ENCODE peak calls at places on chromosome 22, in seven cellular contexts. C is lower lobe of right lung, Y is SK-N-SH, X is WERI-Rb-1, A is Peyer's patch, L is GM23248, N is psoas muscle. G is an unnamed sample. For H3K27me3, the result is how much of the 10 kb centered on the place peaks cover.

GRCh38 chr22:37419916-37420655 is 7.2 kb downstream of the ELFN2 start:
- DNase-seq in C (no peak), Y (peak), X (no peak), A (peak), L (peak), N (no peak), G (no peak)

GRCh38 chr22:37186228-37186996 is 1.6 kb downstream of the C1QTNF6 start:
- DNase-seq in C (peak), Y (peak), X (no peak), A (peak), L (peak), N (peak), G (no peak)

GRCh38 chr22:21797444-21798221 is 62.0 kb upstream of the YPEL1 start:
- DNase-seq in C (no peak), Y (no peak), X (no peak), A (no peak), L (no peak), N (no peak), G (no peak)

GRCh38 chr22:41681616-41682015 is 7.1 kb downstream of the SNU13 start:
- DNase-seq in C (no peak), Y (no peak), X (no peak), A (no peak), L (peak), N (no peak), G (no peak)

GRCh38 chr22:41124086-41124485 is 31.7 kb downstream of the EP300 start:
- DNase-seq in C (no peak), Y (no peak), X (no peak), A (no peak), L (no peak), N (no peak), G (no peak)

GRCh38 chr22:29603358-29604191 is at the start of gene NF2:
- DNase-seq in C (peak), Y (peak), X (peak), A (peak), L (peak), N (peak), G (peak)

GRCh38 chr22:46726986-46727317 is 11.1 kb downstream of the CERK start:
- DNase-seq in C (no peak), Y (no peak), X (no peak), A (no peak), L (no peak), N (no peak), G (no peak)

GRCh38 chr22:22576244-22576988 is 17.4 kb upstream of the PRAME start:
- DNase-seq in C (no peak), Y (peak), X (peak), A (peak), L (peak), N (peak), G (peak)

GRCh38 chr22:47808236-47808845 is 1045.9 kb downstream of the TBC1D22A start:
- DNase-seq in C (no peak), Y (no peak), X (no peak), A (no peak), L (no peak), N (no peak), G (no peak)

GRCh38 chr22:47805394-47805935 is 1043.0 kb downstream of the TBC1D22A start:
- DNase-seq in C (no peak), Y (no peak), X (no peak), A (no peak), L (no peak), N (no peak), G (no peak)

GRCh38 chr22:47808886-47809620 is 1046.6 kb downstream of the TBC1D22A start:
- DNase-seq in C (no peak), Y (no peak), X (no peak), A (no peak), L (no peak), N (no peak), G (no peak)

GRCh38 chr22:47807506-47807905 is 1045.1 kb downstream of the TBC1D22A start:
- DNase-seq in C (no peak), Y (no peak), X (no peak), A (no peak), L (no peak), N (no peak), G (no peak)

GRCh38 chr22:47806894-47807293 is 1044.4 kb downstream of the TBC1D22A start:
- DNase-seq in C (no peak), Y (no peak), X (no peak), A (no peak), L (no peak), N (no peak), G (no peak)
- H3K27me3 ChIP-seq in C (under half), Y (under half), X (under half), A (under half), L (under half), N (under half), G (under half)

GRCh38 chr22:32852346-32853251 is 51.1 kb downstream of the TIMP3 start:
- DNase-seq in C (no peak), Y (peak), X (no peak), A (no peak), L (no peak), N (peak), G (peak)

GRCh38 chr22:32853662-32854061 is 52.2 kb downstream of the TIMP3 start:
- DNase-seq in C (no peak), Y (no peak), X (no peak), A (no peak), L (no peak), N (no peak), G (no peak)

GRCh38 chr22:32855023-32855756 is 53.7 kb downstream of the TIMP3 start:
- DNase-seq in C (no peak), Y (no peak), X (no peak), A (no peak), L (peak), N (no peak), G (no peak)

GRCh38 chr22:32850591-32851517 is 49.3 kb downstream of the TIMP3 start:
- DNase-seq in C (no peak), Y (no peak), X (no peak), A (no peak), L (peak), N (peak), G (peak)

GRCh38 chr22:32854351-32854804 is 52.9 kb downstream of the TIMP3 start:
- DNase-seq in C (no peak), Y (no peak), X (no peak), A (no peak), L (peak), N (no peak), G (no peak)
- H3K27me3 ChIP-seq in C (under half), Y (under half), X (under half), A (under half), L (under half), N (under half), G (under half)

GRCh38 chr22:49373289-49373666 is 454.4 kb downstream of the BRD1 start:
- DNase-seq in C (no peak), Y (no peak), X (no peak), A (no peak), L (no peak), N (no peak), G (no peak)

GRCh38 chr22:49372530-49373288 is 455.0 kb downstream of the BRD1 start:
- DNase-seq in C (no peak), Y (peak), X (peak), A (no peak), L (peak), N (no peak), G (no peak)

GRCh38 chr22:49370841-49371301 is 456.8 kb downstream of the BRD1 start:
- DNase-seq in C (peak), Y (no peak), X (no peak), A (no peak), L (no peak), N (no peak), G (no peak)

GRCh38 chr22:49371325-49372110 is 456.2 kb downstream of the BRD1 start:
- DNase-seq in C (peak), Y (no peak), X (no peak), A (no peak), L (no peak), N (no peak), G (no peak)

DNA sequence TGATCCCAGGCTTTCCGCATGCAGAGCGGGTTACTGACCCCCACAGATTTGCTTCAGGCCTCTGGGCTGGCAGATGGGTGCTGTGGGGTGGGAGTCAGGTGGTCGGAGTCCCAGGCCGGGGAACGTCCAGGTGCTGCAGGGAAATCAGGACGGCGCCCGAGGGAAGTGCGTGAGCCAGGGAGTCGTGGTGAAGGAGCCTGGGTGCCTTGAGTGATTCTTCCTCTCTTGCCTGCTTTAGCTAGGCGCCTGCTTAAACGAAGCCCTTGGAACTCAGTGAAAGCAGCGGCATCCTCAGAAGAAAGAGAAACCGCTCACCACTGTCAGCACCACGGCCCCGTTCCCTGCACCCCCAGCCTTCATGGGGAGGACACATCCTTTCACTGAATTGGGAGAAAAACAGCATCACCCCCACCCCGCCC is 455.6 kb downstream of the BRD1 start:
- DNase-seq in C (peak), Y (no peak), X (no peak), A (no peak), L (no peak), N (no peak), G (no peak)
- H3K27me3 ChIP-seq in C (half or more), Y (under half), X (under half), A (under half), L (under half), N (under half), G (under half)

GRCh38 chr22:49694462-49695260 is 133.0 kb downstream of the BRD1 start:
- DNase-seq in C (no peak), Y (no peak), X (no peak), A (no peak), L (no peak), N (no peak), G (no peak)
- H3K27me3 ChIP-seq in C (under half), Y (under half), X (under half), A (under half), L (under half), N (under half), G (under half)

GRCh38 chr22:39917091-39917703 is 16.3 kb downstream of the GRAP2 start:
- DNase-seq in C (no peak), Y (no peak), X (peak), A (no peak), L (no peak), N (no peak), G (no peak)
- H3K27me3 ChIP-seq in C (half or more), Y (under half), X (under half), A (under half), L (under half), N (under half), G (under half)

DNA sequence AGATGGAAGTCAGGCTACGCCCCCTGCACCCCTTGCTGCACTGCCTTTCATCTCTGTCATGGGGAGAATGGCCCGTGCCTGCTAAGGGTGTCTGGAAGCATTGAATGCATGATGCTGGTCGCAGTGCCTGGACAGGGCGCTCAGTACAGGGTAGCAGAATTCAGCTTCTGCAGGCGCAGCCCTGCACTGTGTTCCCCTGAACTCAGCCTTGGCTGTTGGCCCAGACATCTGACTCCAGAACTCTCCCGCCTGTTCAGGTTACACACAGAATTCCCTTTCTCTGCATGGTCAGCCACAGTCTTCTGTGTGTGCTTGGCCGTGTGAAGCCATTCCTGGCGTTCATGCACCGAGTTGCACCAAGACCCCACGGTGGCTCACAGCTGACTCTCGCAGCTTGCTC is 55.4 kb downstream of the MPPED1 start:
- DNase-seq in C (no peak), Y (no peak), X (no peak), A (no peak), L (no peak), N (no peak), G (no peak)
- H3K27me3 ChIP-seq in C (under half), Y (under half), X (under half), A (under half), L (under half), N (under half), G (under half)

DNA sequence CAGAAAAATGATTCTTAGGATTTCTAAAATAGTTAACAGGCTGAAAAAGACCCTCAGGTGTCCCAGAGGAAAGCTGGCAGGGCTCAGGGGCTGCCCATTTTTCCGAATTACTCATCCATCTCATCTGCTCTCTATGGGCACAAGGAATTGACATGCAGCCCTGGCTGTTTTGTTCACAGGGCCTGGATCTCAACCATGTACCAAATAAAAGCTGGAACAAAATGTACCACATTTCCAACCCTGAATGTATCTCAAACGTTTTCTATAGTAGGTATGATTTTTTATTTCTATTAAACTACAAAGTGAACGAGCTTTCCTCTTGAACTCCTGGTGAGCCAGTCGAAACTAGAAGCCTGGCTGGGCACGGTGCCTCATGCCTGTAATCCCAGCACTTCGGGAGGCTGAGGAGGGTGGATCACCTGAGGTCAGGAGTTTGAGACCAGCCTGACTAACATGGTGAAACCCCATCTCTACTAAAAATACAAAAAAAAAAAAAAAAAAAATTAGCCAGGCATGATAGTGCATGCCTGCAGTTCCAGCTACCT is 43.8 kb upstream of the RASD2 start:
- DNase-seq in C (no peak), Y (no peak), X (no peak), A (no peak), L (no peak), N (no peak), G (no peak)
- H3K27me3 ChIP-seq in C (under half), Y (under half), X (under half), A (under half), L (under half), N (under half), G (under half)

G was measured in heart left ventricle.